ENCODE peak calls at places on chromosomes 1 and 21, in five cellular contexts. One of them, this sample, is unnamed.

GRCh38 chr1:27509127-27510080 is 19.4 kb upstream of the WASF2 start:
- DNase-seq in fibroblast of pulmonary artery: no peak
- DNase-seq in NB4: no peak
- DNase-seq in fibroblast of mammary gland: no peak
- DNase-seq in activated B cell treated with CpG ODN at 0.5 μM for 24 hours: no peak
- DNase-seq in this sample: no peak

GRCh38 chr1:171718216-171718615 is 23.6 kb downstream of the VAMP4 start:
- DNase-seq in fibroblast of pulmonary artery: no peak
- DNase-seq in NB4: no peak
- DNase-seq in fibroblast of mammary gland: peak
- DNase-seq in activated B cell treated with CpG ODN at 0.5 μM for 24 hours: no peak
- DNase-seq in this sample: no peak

GRCh38 chr1:51203121-51203873 is 32.8 kb upstream of the RNF11 start:
- DNase-seq in fibroblast of pulmonary artery: no peak
- DNase-seq in NB4: no peak
- DNase-seq in fibroblast of mammary gland: no peak
- DNase-seq in activated B cell treated with CpG ODN at 0.5 μM for 24 hours: no peak
- DNase-seq in this sample: peak

GRCh38 chr1:65734976-65735375 is 57.7 kb upstream of the PDE4B start:
- DNase-seq in fibroblast of pulmonary artery: no peak
- DNase-seq in NB4: no peak
- DNase-seq in fibroblast of mammary gland: no peak
- DNase-seq in activated B cell treated with CpG ODN at 0.5 μM for 24 hours: no peak
- DNase-seq in this sample: no peak

GRCh38 chr21:46000182-46000730 is 18.7 kb downstream of the COL6A1 start:
- DNase-seq in fibroblast of pulmonary artery: no peak
- DNase-seq in NB4: no peak
- DNase-seq in fibroblast of mammary gland: no peak
- DNase-seq in activated B cell treated with CpG ODN at 0.5 μM for 24 hours: no peak
- DNase-seq in this sample: no peak

GRCh38 chr1:18735369-18735997 is 104.8 kb downstream of the PAX7 start:
- DNase-seq in fibroblast of pulmonary artery: no peak
- DNase-seq in NB4: no peak
- DNase-seq in fibroblast of mammary gland: no peak
- DNase-seq in activated B cell treated with CpG ODN at 0.5 μM for 24 hours: no peak
- DNase-seq in this sample: no peak

GRCh38 chr1:147635342-147635741 is 35.0 kb downstream of the ACP6 start:
- DNase-seq in fibroblast of pulmonary artery: no peak
- DNase-seq in NB4: peak
- DNase-seq in fibroblast of mammary gland: no peak
- DNase-seq in activated B cell treated with CpG ODN at 0.5 μM for 24 hours: no peak
- DNase-seq in this sample: no peak

GRCh38 chr1:230113605-230114241 is 46.7 kb downstream of the GALNT2 start:
- DNase-seq in fibroblast of pulmonary artery: peak
- DNase-seq in NB4: no peak
- DNase-seq in fibroblast of mammary gland: peak
- DNase-seq in activated B cell treated with CpG ODN at 0.5 μM for 24 hours: no peak
- DNase-seq in this sample: no peak

GRCh38 chr1:33735624-33736023 is 128.3 kb upstream of the HMGB4 start:
- DNase-seq in fibroblast of pulmonary artery: no peak
- DNase-seq in NB4: no peak
- DNase-seq in fibroblast of mammary gland: peak
- DNase-seq in activated B cell treated with CpG ODN at 0.5 μM for 24 hours: no peak
- DNase-seq in this sample: no peak

GRCh38 chr1:26862781-26863676 is at the start of gene SFN:
- DNase-seq in fibroblast of pulmonary artery: no peak
- DNase-seq in NB4: peak
- DNase-seq in fibroblast of mammary gland: no peak
- DNase-seq in activated B cell treated with CpG ODN at 0.5 μM for 24 hours: no peak
- DNase-seq in this sample: peak

GRCh38 chr1:156781585-156782186 is 14.4 kb downstream of the PRCC start:
- DNase-seq in fibroblast of pulmonary artery: peak
- DNase-seq in NB4: no peak
- DNase-seq in fibroblast of mammary gland: peak
- DNase-seq in activated B cell treated with CpG ODN at 0.5 μM for 24 hours: no peak
- DNase-seq in this sample: no peak

GRCh38 chr1:84698718-84699117 is 8.5 kb upstream of the SSX2IP start:
- DNase-seq in fibroblast of pulmonary artery: peak
- DNase-seq in NB4: no peak
- DNase-seq in fibroblast of mammary gland: peak
- DNase-seq in activated B cell treated with CpG ODN at 0.5 μM for 24 hours: no peak
- DNase-seq in this sample: no peak

GRCh38 chr1:245969274-245969673 is 537.8 kb downstream of the SMYD3 start:
- DNase-seq in fibroblast of pulmonary artery: peak
- DNase-seq in NB4: no peak
- DNase-seq in fibroblast of mammary gland: peak
- DNase-seq in activated B cell treated with CpG ODN at 0.5 μM for 24 hours: no peak
- DNase-seq in this sample: no peak

GRCh38 chr21:38822754-38823374 is 17.1 kb downstream of the ETS2 start:
- DNase-seq in fibroblast of pulmonary artery: no peak
- DNase-seq in NB4: no peak
- DNase-seq in fibroblast of mammary gland: no peak
- DNase-seq in activated B cell treated with CpG ODN at 0.5 μM for 24 hours: no peak
- DNase-seq in this sample: no peak

GRCh38 chr1:68624233-68624632 is 127.4 kb upstream of the DEPDC1 start:
- DNase-seq in fibroblast of pulmonary artery: peak
- DNase-seq in NB4: no peak
- DNase-seq in fibroblast of mammary gland: peak
- DNase-seq in activated B cell treated with CpG ODN at 0.5 μM for 24 hours: no peak
- DNase-seq in this sample: no peak

GRCh38 chr1:16173447-16174260 is 17.8 kb upstream of the EPHA2 start:
- DNase-seq in fibroblast of pulmonary artery: peak
- DNase-seq in NB4: no peak
- DNase-seq in fibroblast of mammary gland: no peak
- DNase-seq in activated B cell treated with CpG ODN at 0.5 μM for 24 hours: no peak
- DNase-seq in this sample: no peak

GRCh38 chr1:29708818-29709710 is 472.7 kb downstream of the PTPRU start:
- DNase-seq in fibroblast of pulmonary artery: peak
- DNase-seq in NB4: no peak
- DNase-seq in fibroblast of mammary gland: peak
- DNase-seq in activated B cell treated with CpG ODN at 0.5 μM for 24 hours: no peak
- DNase-seq in this sample: no peak

GRCh38 chr1:115771094-115771846 is 2.8 kb upstream of the CASQ2 start:
- DNase-seq in fibroblast of pulmonary artery: no peak
- DNase-seq in NB4: no peak
- DNase-seq in fibroblast of mammary gland: peak
- DNase-seq in activated B cell treated with CpG ODN at 0.5 μM for 24 hours: no peak
- DNase-seq in this sample: no peak

GRCh38 chr21:36169465-36170128 is 13.0 kb downstream of the DOP1B start:
- DNase-seq in fibroblast of pulmonary artery: no peak
- DNase-seq in NB4: no peak
- DNase-seq in fibroblast of mammary gland: no peak
- DNase-seq in activated B cell treated with CpG ODN at 0.5 μM for 24 hours: no peak
- DNase-seq in this sample: no peak

GRCh38 chr1:202230939-202231645 is 37.5 kb downstream of the LGR6 start:
- DNase-seq in fibroblast of pulmonary artery: no peak
- DNase-seq in NB4: no peak
- DNase-seq in fibroblast of mammary gland: no peak
- DNase-seq in activated B cell treated with CpG ODN at 0.5 μM for 24 hours: no peak
- DNase-seq in this sample: no peak

GRCh38 chr1:35885961-35886558 is 3.1 kb downstream of the AGO1 start:
- DNase-seq in fibroblast of pulmonary artery: no peak
- DNase-seq in NB4: peak
- DNase-seq in fibroblast of mammary gland: no peak
- DNase-seq in activated B cell treated with CpG ODN at 0.5 μM for 24 hours: no peak
- DNase-seq in this sample: no peak

GRCh38 chr1:11847667-11848445 is at the start of gene NPPA:
- DNase-seq in fibroblast of pulmonary artery: no peak
- DNase-seq in NB4: no peak
- DNase-seq in fibroblast of mammary gland: peak
- DNase-seq in activated B cell treated with CpG ODN at 0.5 μM for 24 hours: no peak
- DNase-seq in this sample: no peak

GRCh38 chr21:46117586-46118304 is 19.8 kb downstream of the COL6A2 start:
- DNase-seq in fibroblast of pulmonary artery: no peak
- DNase-seq in NB4: no peak
- DNase-seq in fibroblast of mammary gland: peak
- DNase-seq in activated B cell treated with CpG ODN at 0.5 μM for 24 hours: peak
- DNase-seq in this sample: no peak

GRCh38 chr1:117576236-117576635 is 29.6 kb upstream of the TENT5C start:
- DNase-seq in fibroblast of pulmonary artery: no peak
- DNase-seq in NB4: no peak
- DNase-seq in fibroblast of mammary gland: no peak
- DNase-seq in activated B cell treated with CpG ODN at 0.5 μM for 24 hours: no peak
- DNase-seq in this sample: no peak

GRCh38 chr1:231163831-231164427 is 2.1 kb downstream of the TRIM67 start:
- DNase-seq in fibroblast of pulmonary artery: no peak
- DNase-seq in NB4: no peak
- DNase-seq in fibroblast of mammary gland: no peak
- DNase-seq in activated B cell treated with CpG ODN at 0.5 μM for 24 hours: no peak
- DNase-seq in this sample: no peak

GRCh38 chr1:161073474-161074121 is 3.9 kb upstream of the ARHGAP30 start:
- DNase-seq in fibroblast of pulmonary artery: no peak
- DNase-seq in NB4: no peak
- DNase-seq in fibroblast of mammary gland: no peak
- DNase-seq in activated B cell treated with CpG ODN at 0.5 μM for 24 hours: no peak
- DNase-seq in this sample: no peak
- TF ChIP-seq CTCF in fibroblast of pulmonary artery: no peak
- TF ChIP-seq CTCF in NB4: no peak
- TF ChIP-seq CTCF in fibroblast of mammary gland: no peak
- TF ChIP-seq CTCF in activated B cell treated with CpG ODN at 0.5 μM for 24 hours: no peak
- TF ChIP-seq CTCF in this sample: no peak

GRCh38 chr1:110618668-110619067 is 12.5 kb upstream of the KCNA2 start:
- DNase-seq in fibroblast of pulmonary artery: no peak
- DNase-seq in NB4: no peak
- DNase-seq in fibroblast of mammary gland: no peak
- DNase-seq in activated B cell treated with CpG ODN at 0.5 μM for 24 hours: no peak
- DNase-seq in this sample: no peak

GRCh38 chr1:110620686-110621085 is 14.5 kb upstream of the KCNA2 start:
- DNase-seq in fibroblast of pulmonary artery: no peak
- DNase-seq in NB4: no peak
- DNase-seq in fibroblast of mammary gland: no peak
- DNase-seq in activated B cell treated with CpG ODN at 0.5 μM for 24 hours: no peak
- DNase-seq in this sample: no peak

GRCh38 chr1:110620250-110620615 is 14.1 kb upstream of the KCNA2 start:
- DNase-seq in fibroblast of pulmonary artery: no peak
- DNase-seq in NB4: no peak
- DNase-seq in fibroblast of mammary gland: no peak
- DNase-seq in activated B cell treated with CpG ODN at 0.5 μM for 24 hours: no peak
- DNase-seq in this sample: no peak

GRCh38 chr1:110617589-110617988 is 11.4 kb upstream of the KCNA2 start:
- DNase-seq in fibroblast of pulmonary artery: no peak
- DNase-seq in NB4: no peak
- DNase-seq in fibroblast of mammary gland: no peak
- DNase-seq in activated B cell treated with CpG ODN at 0.5 μM for 24 hours: no peak
- DNase-seq in this sample: no peak

GRCh38 chr1:110619412-110620249 is 13.5 kb upstream of the KCNA2 start:
- DNase-seq in fibroblast of pulmonary artery: peak
- DNase-seq in NB4: peak
- DNase-seq in fibroblast of mammary gland: peak
- DNase-seq in activated B cell treated with CpG ODN at 0.5 μM for 24 hours: peak
- DNase-seq in this sample: peak
- TF ChIP-seq CTCF in fibroblast of pulmonary artery: peak
- TF ChIP-seq CTCF in NB4: peak
- TF ChIP-seq CTCF in fibroblast of mammary gland: peak
- TF ChIP-seq CTCF in activated B cell treated with CpG ODN at 0.5 μM for 24 hours: peak
- TF ChIP-seq CTCF in this sample: peak

DNA sequence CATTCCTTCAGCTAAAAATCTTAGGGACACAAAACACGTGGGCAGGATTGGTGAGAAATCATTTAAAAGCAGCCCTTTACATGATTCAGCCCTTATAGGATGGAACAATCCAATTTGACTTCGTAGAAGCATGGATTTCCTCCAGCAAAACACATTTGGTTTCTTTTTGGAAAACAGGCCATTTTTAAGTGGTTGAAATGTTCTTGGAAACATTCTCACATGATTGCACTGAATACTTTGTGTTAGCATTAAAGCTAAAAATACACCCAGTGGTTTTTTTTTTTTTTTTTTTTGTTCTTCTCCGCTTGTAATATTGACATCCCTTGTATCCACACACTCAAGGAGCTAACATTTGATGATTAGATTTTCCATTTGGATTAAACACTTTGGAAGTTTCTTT is 42.1 kb upstream of the ABCG1 start:
- DNase-seq in fibroblast of pulmonary artery: no peak
- DNase-seq in NB4: no peak
- DNase-seq in fibroblast of mammary gland: peak
- DNase-seq in activated B cell treated with CpG ODN at 0.5 μM for 24 hours: no peak
- DNase-seq in this sample: no peak
- TF ChIP-seq CTCF in fibroblast of pulmonary artery: no peak
- TF ChIP-seq CTCF in NB4: no peak
- TF ChIP-seq CTCF in fibroblast of mammary gland: no peak
- TF ChIP-seq CTCF in activated B cell treated with CpG ODN at 0.5 μM for 24 hours: no peak
- TF ChIP-seq CTCF in this sample: no peak

DNA sequence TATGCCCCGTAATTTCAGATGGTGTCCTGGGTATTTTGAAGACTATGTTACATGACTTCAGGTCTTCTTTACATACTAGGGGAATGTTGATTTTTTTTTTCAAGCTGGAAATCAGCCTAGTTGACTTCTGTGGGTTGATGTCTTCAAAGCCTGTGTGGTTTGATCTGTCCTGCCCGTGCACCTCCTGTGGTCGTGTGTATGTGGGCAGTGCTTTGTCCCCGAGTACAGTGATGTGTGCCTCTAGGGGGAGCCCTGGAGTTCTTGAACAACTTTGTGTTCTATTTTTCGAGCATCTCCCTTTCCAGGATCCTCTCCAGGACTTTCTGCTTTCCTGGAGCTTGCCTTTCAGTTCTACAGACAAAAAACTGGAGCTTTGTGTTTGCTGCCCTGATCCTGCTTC is 28.9 kb downstream of the OBSCN start:
- DNase-seq in fibroblast of pulmonary artery: peak
- DNase-seq in NB4: peak
- DNase-seq in fibroblast of mammary gland: peak
- DNase-seq in activated B cell treated with CpG ODN at 0.5 μM for 24 hours: no peak
- DNase-seq in this sample: no peak
- TF ChIP-seq CTCF in fibroblast of pulmonary artery: peak
- TF ChIP-seq CTCF in NB4: peak
- TF ChIP-seq CTCF in fibroblast of mammary gland: peak
- TF ChIP-seq CTCF in activated B cell treated with CpG ODN at 0.5 μM for 24 hours: no peak
- TF ChIP-seq CTCF in this sample: no peak

GRCh38 chr1:2229032-2229920 is 1.2 kb downstream of the SKI start:
- DNase-seq in fibroblast of pulmonary artery: peak
- DNase-seq in NB4: peak
- DNase-seq in fibroblast of mammary gland: peak
- DNase-seq in activated B cell treated with CpG ODN at 0.5 μM for 24 hours: peak
- DNase-seq in this sample: peak
- TF ChIP-seq CTCF in fibroblast of pulmonary artery: no peak
- TF ChIP-seq CTCF in NB4: peak
- TF ChIP-seq CTCF in fibroblast of mammary gland: no peak
- TF ChIP-seq CTCF in activated B cell treated with CpG ODN at 0.5 μM for 24 hours: no peak
- TF ChIP-seq CTCF in this sample: peak

DNA sequence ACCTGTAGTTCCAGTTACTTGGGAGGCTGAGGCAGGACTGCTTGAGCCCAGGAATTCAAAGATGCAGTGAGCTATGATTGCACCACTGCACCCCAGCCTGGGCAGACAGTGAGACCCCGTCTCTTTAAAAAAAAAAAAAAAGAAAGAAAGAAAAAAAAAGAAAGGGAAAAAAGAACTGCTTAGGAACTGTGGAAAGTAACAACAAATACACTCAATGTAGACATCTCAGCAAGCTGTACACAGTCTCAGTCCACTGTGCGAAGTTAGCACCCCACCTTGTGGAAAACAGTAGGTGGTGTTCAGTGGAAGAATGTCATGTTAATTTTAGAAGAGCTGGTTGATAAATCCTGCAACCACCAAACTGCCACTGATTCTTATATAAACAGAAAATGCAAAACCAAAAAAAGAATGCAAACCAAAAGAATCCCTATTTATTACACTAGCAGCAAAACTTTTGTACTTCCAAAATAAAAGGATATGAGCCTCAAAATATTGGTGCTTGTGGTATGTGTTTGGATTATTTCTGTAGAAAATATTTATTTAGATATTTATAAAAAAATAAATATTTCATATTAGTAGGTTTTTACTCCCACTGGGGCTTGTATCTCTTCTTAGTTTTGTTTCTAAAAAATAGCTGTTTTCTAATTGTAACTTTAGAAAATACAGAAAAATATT is 31.1 kb downstream of the ALG14 start:
- DNase-seq in fibroblast of pulmonary artery: peak
- DNase-seq in NB4: peak
- DNase-seq in fibroblast of mammary gland: peak
- DNase-seq in activated B cell treated with CpG ODN at 0.5 μM for 24 hours: no peak
- DNase-seq in this sample: peak
- TF ChIP-seq CTCF in fibroblast of pulmonary artery: peak
- TF ChIP-seq CTCF in NB4: peak
- TF ChIP-seq CTCF in fibroblast of mammary gland: peak
- TF ChIP-seq CTCF in activated B cell treated with CpG ODN at 0.5 μM for 24 hours: no peak
- TF ChIP-seq CTCF in this sample: peak